ENCODE peak calls at places on chromosomes 4 and X, in ten cellular contexts. S is mesendoderm; U is fibroblast of the conjunctiva; A is GM23248; E is GM18507; O is activated CD8-positive, alpha-beta memory T cell treated with anti-CD3 and anti-CD28 coated beads for 48 hours; R is HuH-7.5; P is GM04503; Z is cerebellar nuclear complex; T is nucleus accumbens. D is an unnamed sample.

GRCh38 chrX:130114141-130114561 is 3.9 kb upstream of the ELF4 start:
- DNase-seq in S (no peak), U (no peak), A (peak), E (no peak), O (no peak), R (no peak), P (no peak), Z (no peak), T (no peak), D (no peak)

GRCh38 chr4:3657917-3658913 is 108.0 kb upstream of the ADRA2C start:
- DNase-seq in S (no peak), U (no peak), A (peak), E (no peak), O (no peak), R (no peak), P (no peak), Z (no peak), T (no peak), D (no peak)

GRCh38 chr4:30718889-30719252 is 1.3 kb upstream of the PCDH7 start:
- DNase-seq in S (peak), U (no peak), A (peak), E (no peak), O (no peak), R (no peak), P (no peak), Z (no peak), T (no peak), D (peak)

GRCh38 chr4:48681856-48682255 is 98.2 kb downstream of the FRYL start:
- DNase-seq in S (peak), U (peak), A (peak), E (no peak), O (no peak), R (no peak), P (no peak), Z (no peak), T (no peak), D (no peak)

GRCh38 chr4:73679836-73680235 is 59.6 kb upstream of the RASSF6 start:
- DNase-seq in S (no peak), U (no peak), A (peak), E (no peak), O (no peak), R (no peak), P (no peak), Z (no peak), T (no peak), D (no peak)

GRCh38 chr4:137641554-137641953 is 109.3 kb upstream of the PCDH18 start:
- DNase-seq in S (no peak), U (peak), A (peak), E (no peak), O (no peak), R (no peak), P (no peak), Z (no peak), T (no peak), D (no peak)

GRCh38 chr4:126939401-126939800 is 693.4 kb upstream of the INTU start:
- DNase-seq in S (no peak), U (no peak), A (peak), E (no peak), O (no peak), R (no peak), P (peak), Z (no peak), T (no peak), D (no peak)

GRCh38 chr4:83855044-83855443 is 319.1 kb downstream of the GPAT3 start:
- DNase-seq in S (peak), U (peak), A (peak), E (no peak), O (no peak), R (no peak), P (peak), Z (no peak), T (no peak), D (no peak)

GRCh38 chr4:16034010-16034829 is 49.6 kb downstream of the PROM1 start:
- DNase-seq in S (no peak), U (no peak), A (peak), E (no peak), O (no peak), R (no peak), P (no peak), Z (no peak), T (no peak), D (no peak)

GRCh38 chr4:174919886-174920423 is 1.8 kb downstream of the ADAM29 start:
- DNase-seq in S (no peak), U (no peak), A (no peak), E (no peak), O (no peak), R (no peak), P (no peak), Z (no peak), T (no peak), D (no peak)

D was measured in neural crest cell.